ENCODE peak calls at places on chromosomes 3 and 15, in seven cellular contexts. I is upper lobe of right lung; H is head of caudate nucleus; Q is cardiac fibroblast; E is RWPE1; N is stimulated activated CD4-positive, alpha-beta T cell treated with anti-CD3 and anti-CD28 coated beads, Interleukin-1b, Interleukin-23, amount 100 ng/mL, for 4 hours; K is CD8-positive, alpha-beta memory T cell. J is an unnamed sample.

GRCh38 chr3:183698760-183699159 is 1.2 kb downstream of the YEATS2 start:
- DNase-seq in I (no peak), H (no peak), Q (peak), E (peak), N (no peak), K (no peak), J (no peak)

GRCh38 chr3:196740476-196741400 is 1.1 kb downstream of the PAK2 start:
- DNase-seq in I (peak), H (peak), Q (peak), E (peak), N (peak), K (no peak), J (no peak)

GRCh38 chr3:38168988-38169363 is 3.6 kb downstream of the OXSR1 start:
- DNase-seq in I (no peak), H (no peak), Q (no peak), E (no peak), N (no peak), K (no peak), J (no peak)

GRCh38 chr3:108477511-108478147 is 32.8 kb downstream of the MYH15 start:
- DNase-seq in I (no peak), H (peak), Q (peak), E (peak), N (peak), K (peak), J (peak)

GRCh38 chr3:16784958-16785357 is 99.8 kb upstream of the PLCL2 start:
- DNase-seq in I (no peak), H (no peak), Q (no peak), E (no peak), N (no peak), K (no peak), J (no peak)

GRCh38 chr3:104198136-104198535 is 1168.6 kb upstream of the ALCAM start:
- DNase-seq in I (no peak), H (no peak), Q (no peak), E (no peak), N (no peak), K (no peak), J (no peak)

GRCh38 chr15:46365612-46366011 is 730.8 kb downstream of the SQOR start:
- DNase-seq in I (no peak), H (no peak), Q (peak), E (no peak), N (no peak), K (no peak), J (no peak)

GRCh38 chr3:33313331-33313730 is 36.1 kb downstream of the FBXL2 start:
- DNase-seq in I (no peak), H (no peak), Q (no peak), E (no peak), N (no peak), K (no peak), J (no peak)

GRCh38 chr15:72421484-72421883 is 23.4 kb downstream of the TMEM202 start:
- DNase-seq in I (no peak), H (no peak), Q (no peak), E (no peak), N (no peak), K (no peak), J (no peak)

GRCh38 chr3:51962854-51963530 is 4.3 kb downstream of the PCBP4 start:
- DNase-seq in I (no peak), H (no peak), Q (peak), E (no peak), N (no peak), K (no peak), J (no peak)

GRCh38 chr3:18585019-18585968 is 160.2 kb upstream of the SATB1 start:
- DNase-seq in I (no peak), H (no peak), Q (no peak), E (no peak), N (no peak), K (no peak), J (no peak)

GRCh38 chr3:46690798-46691197 is 2.7 kb downstream of the ALS2CL start:
- DNase-seq in I (peak), H (no peak), Q (peak), E (peak), N (no peak), K (no peak), J (no peak)

GRCh38 chr3:149247025-149247710 is 25.5 kb upstream of the CP start:
- DNase-seq in I (no peak), H (no peak), Q (peak), E (peak), N (no peak), K (no peak), J (no peak)

GRCh38 chr3:10364816-10365215 is 43.9 kb upstream of the SEC13 start:
- DNase-seq in I (no peak), H (no peak), Q (no peak), E (no peak), N (no peak), K (no peak), J (no peak)

GRCh38 chr15:78364233-78364632 is 24.1 kb downstream of the CRABP1 start:
- DNase-seq in I (no peak), H (peak), Q (no peak), E (no peak), N (no peak), K (no peak), J (no peak)

GRCh38 chr3:85796140-85796539 is 837.4 kb downstream of the CADM2 start:
- DNase-seq in I (no peak), H (no peak), Q (no peak), E (no peak), N (no peak), K (no peak), J (no peak)

J was measured in NK-92 treated with Interleukin-12 subunit alpha and Interleukin-12 subunit beta, amount 100 ng/mL, for 24 hours.